ENCODE peak calls at places on chromosomes 12 and 14, in ten cellular contexts. S, O, P, T, H, M, L, A, G and X are unnamed samples.

GRCh38 chr12:52836491-52837175 is 2.5 kb upstream of the KRT79 start:
- DNase-seq in S (no peak), O (no peak), P (no peak), T (no peak), H (no peak), M (no peak), L (no peak), A (no peak), G (no peak), X (no peak)

GRCh38 chr14:76329150-76329881 is 46.6 kb upstream of the ESRRB start:
- DNase-seq in S (no peak), O (no peak), P (no peak), T (no peak), H (no peak), M (no peak), L (no peak), A (no peak), G (peak), X (no peak)

GRCh38 chr12:12538535-12538934 is 24.1 kb downstream of the DUSP16 start:
- DNase-seq in S (no peak), O (peak), P (no peak), T (no peak), H (no peak), M (no peak), L (no peak), A (no peak), G (no peak), X (no peak)

GRCh38 chr12:18066666-18067065 is 23.3 kb downstream of the RERGL start:
- DNase-seq in S (no peak), O (no peak), P (no peak), T (no peak), H (no peak), M (no peak), L (no peak), A (no peak), G (no peak), X (no peak)

GRCh38 chr12:53225635-53226424 is 6.2 kb downstream of the RARG start:
- DNase-seq in S (no peak), O (no peak), P (no peak), T (no peak), H (no peak), M (no peak), L (no peak), A (no peak), G (no peak), X (no peak)

GRCh38 chr14:82776958-82777357 is 1243.3 kb upstream of the SEL1L start:
- DNase-seq in S (no peak), O (no peak), P (no peak), T (no peak), H (no peak), M (no peak), L (no peak), A (no peak), G (no peak), X (no peak)

GRCh38 chr12:132162508-132163031 is 18.3 kb downstream of the NOC4L start:
- DNase-seq in S (peak), O (no peak), P (no peak), T (no peak), H (no peak), M (peak), L (peak), A (peak), G (no peak), X (peak)

GRCh38 chr12:53961025-53961761 is 6.5 kb downstream of the HOXC12 start:
- DNase-seq in S (no peak), O (no peak), P (no peak), T (no peak), H (no peak), M (no peak), L (no peak), A (no peak), G (no peak), X (no peak)

GRCh38 chr12:22525426-22525825 is 18.9 kb downstream of the C2CD5 start:
- DNase-seq in S (peak), O (no peak), P (no peak), T (no peak), H (no peak), M (peak), L (no peak), A (peak), G (no peak), X (peak)

GRCh38 chr14:69501362-69501964 is 16.9 kb downstream of the PLEKHD1 start:
- DNase-seq in S (no peak), O (no peak), P (peak), T (no peak), H (no peak), M (no peak), L (no peak), A (no peak), G (peak), X (peak)

GRCh38 chr14:77151918-77152588 is 10.5 kb upstream of the ZDHHC22 start:
- DNase-seq in S (peak), O (no peak), P (no peak), T (peak), H (no peak), M (peak), L (no peak), A (peak), G (no peak), X (no peak)

GRCh38 chr12:12764824-12765223 is 20.6 kb upstream of the APOLD1 start:
- DNase-seq in S (no peak), O (no peak), P (no peak), T (no peak), H (no peak), M (no peak), L (no peak), A (no peak), G (no peak), X (no peak)

GRCh38 chr12:104519190-104519857 is 62.6 kb downstream of the CHST11 start:
- DNase-seq in S (no peak), O (no peak), P (no peak), T (no peak), H (no peak), M (peak), L (no peak), A (no peak), G (no peak), X (no peak)

GRCh38 chr14:72528059-72528950 is 365.6 kb downstream of the DPF3 start:
- DNase-seq in S (peak), O (no peak), P (no peak), T (no peak), H (no peak), M (no peak), L (no peak), A (peak), G (no peak), X (no peak)

GRCh38 chr14:23816371-23816770 is 137.2 kb upstream of the DHRS4 start:
- DNase-seq in S (no peak), O (peak), P (no peak), T (no peak), H (no peak), M (no peak), L (no peak), A (no peak), G (no peak), X (no peak)

GRCh38 chr12:52244615-52244994 is 11.6 kb downstream of the KRT7 start:
- DNase-seq in S (no peak), O (no peak), P (no peak), T (no peak), H (no peak), M (no peak), L (no peak), A (no peak), G (peak), X (no peak)

GRCh38 chr12:62817556-62818271 is 117.2 kb downstream of the PPM1H start:
- DNase-seq in S (no peak), O (no peak), P (peak), T (no peak), H (no peak), M (peak), L (peak), A (peak), G (no peak), X (no peak)

GRCh38 chr14:32896979-32897723 is 41.5 kb upstream of the NPAS3 start:
- DNase-seq in S (no peak), O (no peak), P (no peak), T (no peak), H (no peak), M (peak), L (peak), A (peak), G (no peak), X (peak)

GRCh38 chr12:64946132-64946829 is 121.8 kb downstream of the TBC1D30 start:
- DNase-seq in S (no peak), O (no peak), P (peak), T (no peak), H (no peak), M (no peak), L (peak), A (peak), G (peak), X (peak)

GRCh38 chr14:22163051-22163450 is 426.0 kb downstream of the DAD1 start:
- DNase-seq in S (no peak), O (no peak), P (no peak), T (no peak), H (no peak), M (no peak), L (no peak), A (peak), G (no peak), X (no peak)
- TF ChIP-seq CTCF in S (peak), O (peak), P (no peak), T (no peak), H (peak), M (no peak), L (no peak), A (peak), G (no peak), X (no peak)

GRCh38 chr12:70719672-70720420 is 82.6 kb upstream of the PTPRB start:
- DNase-seq in S (peak), O (no peak), P (peak), T (no peak), H (peak), M (peak), L (peak), A (peak), G (peak), X (peak)

GRCh38 chr12:70721216-70721615 is 84.0 kb upstream of the PTPRB start:
- DNase-seq in S (no peak), O (no peak), P (no peak), T (no peak), H (no peak), M (no peak), L (no peak), A (no peak), G (no peak), X (no peak)

GRCh38 chr12:70721958-70722357 is 84.7 kb upstream of the PTPRB start:
- DNase-seq in S (no peak), O (no peak), P (no peak), T (no peak), H (no peak), M (no peak), L (no peak), A (no peak), G (no peak), X (no peak)

GRCh38 chr12:70722584-70723343 is 85.5 kb upstream of the PTPRB start:
- DNase-seq in S (no peak), O (no peak), P (peak), T (no peak), H (no peak), M (peak), L (no peak), A (peak), G (no peak), X (no peak)

DNA sequence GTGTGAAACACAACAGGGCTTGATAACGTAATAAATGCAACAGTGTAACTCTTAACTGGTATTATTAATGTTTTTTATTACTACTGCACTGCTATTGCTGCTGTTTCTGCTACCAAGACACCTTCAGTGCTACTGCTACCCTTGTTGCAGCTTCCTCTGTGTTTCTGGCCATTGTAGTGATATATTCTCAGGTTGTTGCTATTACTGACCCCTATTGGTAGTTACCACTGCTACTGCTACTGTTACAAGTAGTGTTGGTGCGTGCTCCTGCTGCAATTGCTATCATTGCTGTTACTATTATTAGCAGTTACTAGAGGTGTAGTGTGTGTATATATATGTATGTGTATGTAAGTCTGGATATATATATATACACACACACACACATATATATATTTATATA is 87.2 kb upstream of the PTPRB start:
- DNase-seq in S (peak), O (no peak), P (no peak), T (no peak), H (no peak), M (peak), L (no peak), A (peak), G (no peak), X (no peak)
- TF ChIP-seq CTCF in S (peak), O (no peak), P (no peak), T (peak), H (peak), M (peak), L (peak), A (peak), G (no peak), X (no peak)

GRCh38 chr12:4383304-4383865 is 3.9 kb upstream of the FGF23 start:
- DNase-seq in S (no peak), O (no peak), P (no peak), T (no peak), H (no peak), M (no peak), L (no peak), A (no peak), G (no peak), X (no peak)
- TF ChIP-seq CTCF in S (no peak), O (no peak), P (no peak), T (no peak), H (peak), M (no peak), L (no peak), A (no peak), G (no peak), X (no peak)

GRCh38 chr14:53539489-53540126 is 386.5 kb upstream of the DDHD1 start:
- DNase-seq in S (peak), O (peak), P (peak), T (peak), H (peak), M (peak), L (peak), A (peak), G (peak), X (peak)
- TF ChIP-seq CTCF in S (peak), O (peak), P (peak), T (peak), H (peak), M (peak), L (peak), A (peak), G (peak), X (peak)

GRCh38 chr12:119992129-119992705 is 3.2 kb downstream of the BICDL1 start:
- DNase-seq in S (no peak), O (no peak), P (no peak), T (no peak), H (no peak), M (no peak), L (no peak), A (no peak), G (no peak), X (no peak)

GRCh38 chr12:119989619-119990381 is 764 bp downstream of the BICDL1 start:
- DNase-seq in S (peak), O (peak), P (peak), T (peak), H (no peak), M (peak), L (peak), A (peak), G (peak), X (peak)

GRCh38 chr12:119990382-119990874 is 1.4 kb downstream of the BICDL1 start:
- DNase-seq in S (no peak), O (no peak), P (no peak), T (no peak), H (no peak), M (no peak), L (no peak), A (no peak), G (no peak), X (no peak)

GRCh38 chr12:119988788-119989618 is at the start of gene BICDL1:
- DNase-seq in S (peak), O (peak), P (peak), T (peak), H (peak), M (peak), L (no peak), A (peak), G (peak), X (no peak)

DNA sequence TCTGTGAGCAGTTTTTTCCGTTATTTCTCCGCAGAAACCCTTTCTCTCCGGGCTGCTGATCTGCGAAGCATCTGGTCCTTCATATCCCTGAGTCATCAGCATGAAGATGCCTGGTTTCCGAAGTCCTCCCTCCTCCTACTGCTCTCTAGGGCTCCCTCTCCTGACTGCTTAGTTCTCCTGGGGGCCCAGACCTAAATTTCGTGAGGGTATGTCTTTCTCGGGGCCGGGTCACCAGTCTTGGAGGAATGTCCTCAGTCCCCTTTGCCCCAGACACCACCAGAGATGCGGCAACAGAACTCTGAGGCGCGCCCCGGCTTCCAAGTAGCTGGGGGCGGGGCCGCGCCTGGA is 622 bp upstream of the BICDL1 start:
- DNase-seq in S (peak), O (no peak), P (no peak), T (peak), H (no peak), M (peak), L (no peak), A (peak), G (no peak), X (no peak)
- TF ChIP-seq CTCF in S (peak), O (no peak), P (no peak), T (peak), H (no peak), M (peak), L (peak), A (peak), G (no peak), X (no peak)

DNA sequence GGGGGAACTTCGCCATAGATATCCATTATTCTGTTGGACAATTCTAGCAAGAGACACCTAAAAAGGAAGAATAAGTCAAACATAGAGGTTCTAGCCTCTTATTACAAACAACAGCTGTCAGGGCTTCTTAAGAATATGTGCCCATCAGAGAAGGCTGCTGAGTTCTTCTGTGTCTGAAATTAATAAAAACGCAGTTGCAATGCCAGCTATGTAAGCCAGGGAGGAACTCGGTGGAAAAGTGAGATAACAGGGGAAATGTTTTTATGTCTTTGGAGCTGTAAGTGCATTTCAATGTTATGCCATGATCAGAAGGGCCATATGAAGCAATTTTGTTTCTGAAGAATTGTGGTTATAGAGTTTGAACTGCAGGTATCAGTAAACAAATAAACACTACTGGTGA is 95.0 kb downstream of the SYT1 start:
- DNase-seq in S (no peak), O (no peak), P (no peak), T (no peak), H (no peak), M (peak), L (no peak), A (no peak), G (no peak), X (no peak)
- TF ChIP-seq CTCF in S (no peak), O (no peak), P (no peak), T (no peak), H (no peak), M (no peak), L (no peak), A (no peak), G (no peak), X (no peak)

GRCh38 chr14:103533999-103534575 is 5.1 kb downstream of the TRMT61A start:
- DNase-seq in S (no peak), O (no peak), P (no peak), T (no peak), H (no peak), M (no peak), L (no peak), A (no peak), G (peak), X (no peak)

GRCh38 chr14:103531421-103532215 is 2.6 kb downstream of the TRMT61A start:
- DNase-seq in S (no peak), O (no peak), P (no peak), T (no peak), H (no peak), M (no peak), L (no peak), A (no peak), G (no peak), X (no peak)

GRCh38 chr14:103530831-103531230 is 1.8 kb downstream of the TRMT61A start:
- DNase-seq in S (no peak), O (no peak), P (no peak), T (no peak), H (no peak), M (no peak), L (no peak), A (no peak), G (no peak), X (no peak)

GRCh38 chr14:103533137-103533998 is 4.4 kb downstream of the TRMT61A start:
- DNase-seq in S (no peak), O (no peak), P (no peak), T (no peak), H (no peak), M (no peak), L (no peak), A (no peak), G (no peak), X (no peak)

DNA sequence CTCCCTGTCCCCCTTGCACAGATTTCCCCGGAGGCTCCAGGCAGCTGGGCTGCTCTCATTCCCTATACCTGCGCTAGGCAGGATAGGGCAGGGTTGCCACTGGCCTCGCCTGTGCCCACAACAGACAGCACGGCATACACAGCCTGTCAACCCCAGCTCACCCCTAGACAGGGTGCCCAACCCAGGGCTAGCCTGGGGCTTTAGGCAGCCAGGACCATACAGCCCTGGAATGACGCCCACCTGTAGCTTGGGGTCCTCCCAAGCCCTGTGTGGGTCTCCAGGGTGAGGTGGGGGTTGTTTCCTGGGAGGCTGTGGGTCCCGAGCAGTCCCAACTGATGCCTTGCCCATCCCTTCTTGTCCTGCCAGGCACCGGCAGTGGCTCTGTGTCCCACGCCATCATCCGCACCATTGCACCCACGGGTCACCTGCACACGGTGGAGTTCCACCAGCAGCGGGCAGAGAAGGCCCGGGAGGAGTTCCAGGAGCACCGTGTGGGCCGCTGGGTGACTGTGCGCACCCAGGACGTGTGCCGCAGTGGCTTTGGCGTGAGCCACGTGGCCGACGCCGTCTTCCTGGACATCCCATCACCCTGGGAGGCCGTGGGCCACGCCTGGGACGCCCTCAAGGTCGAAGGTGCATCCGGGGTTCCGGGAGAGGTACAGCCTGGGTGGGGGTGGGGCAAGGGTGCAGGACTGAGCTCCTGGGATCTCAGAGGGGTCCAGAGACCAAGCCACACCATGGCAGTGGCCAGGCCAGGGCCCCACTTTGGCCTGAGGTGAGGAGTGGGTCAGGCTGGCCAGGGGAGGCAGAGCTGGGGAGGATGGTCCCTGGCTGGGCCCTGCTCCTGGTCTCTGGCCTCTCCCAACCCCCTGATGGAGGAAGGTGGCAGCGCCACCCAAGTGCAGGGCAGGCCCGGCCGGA is 3.5 kb downstream of the TRMT61A start:
- DNase-seq in S (no peak), O (no peak), P (no peak), T (no peak), H (no peak), M (no peak), L (no peak), A (no peak), G (no peak), X (no peak)
- TF ChIP-seq CTCF in S (no peak), O (no peak), P (no peak), T (no peak), H (no peak), M (no peak), L (no peak), A (no peak), G (no peak), X (no peak)

DNA sequence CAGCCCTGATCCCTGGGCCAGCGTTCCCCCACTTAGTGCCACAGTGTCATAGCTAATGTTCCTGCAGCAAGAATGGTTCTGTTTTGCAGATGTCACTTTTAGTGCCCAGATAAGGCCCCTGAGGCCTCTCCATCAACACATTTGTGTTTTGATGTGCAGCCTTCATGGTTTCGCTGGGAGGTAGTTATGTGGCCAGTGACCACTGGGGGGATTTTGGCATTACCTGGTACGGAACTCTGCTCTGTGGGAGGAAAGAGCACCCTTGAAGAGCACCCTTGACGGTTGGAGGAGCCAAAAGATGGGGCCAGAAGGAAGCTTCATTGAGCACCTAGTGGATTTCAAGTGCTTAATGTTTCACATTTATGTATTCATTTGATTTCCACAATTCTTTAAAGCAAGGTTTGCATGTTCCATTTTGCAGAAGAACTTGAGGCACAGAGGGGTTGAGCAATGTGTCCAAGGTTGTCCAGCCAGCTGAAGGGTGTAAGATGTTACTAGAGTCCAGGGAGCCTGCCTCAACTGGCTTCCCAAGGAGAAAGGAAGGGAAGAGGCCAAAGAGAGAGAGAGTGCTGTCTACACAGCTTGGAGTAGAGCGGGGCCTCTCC is 13.0 kb downstream of the SERPINA11 start:
- DNase-seq in S (no peak), O (no peak), P (no peak), T (no peak), H (no peak), M (no peak), L (no peak), A (no peak), G (no peak), X (no peak)
- TF ChIP-seq CTCF in S (no peak), O (no peak), P (no peak), T (no peak), H (peak), M (no peak), L (no peak), A (no peak), G (no peak), X (no peak)